ENCODE peak calls at places on chromosome 6, in seven cellular contexts. Y, F, J, U, C, A and D are unnamed samples.

GRCh38 chr6:132259070-132259469 is 142.2 kb downstream of the MOXD1 start:
- DNase-seq in A (no peak), F (no peak), C (peak), J (no peak), Y (no peak), U (no peak), D (peak)

GRCh38 chr6:84773431-84774173 is 9.2 kb upstream of the TBX18 start:
- DNase-seq in U (no peak), C (peak), Y (no peak), F (peak), J (no peak), A (peak), D (no peak)

GRCh38 chr6:119428647-119429046 is 79.1 kb upstream of the MAN1A1 start:
- DNase-seq in J (no peak), F (no peak), Y (no peak), A (no peak), U (no peak), C (no peak), D (no peak)

GRCh38 chr6:77462359-77463307 is 658 bp downstream of the HTR1B start:
- DNase-seq in A (no peak), J (no peak), F (peak), U (no peak), Y (no peak), C (peak), D (no peak)

GRCh38 chr6:2914318-2914660 is 11.2 kb upstream of the SERPINB9 start:
- DNase-seq in C (no peak), Y (peak), F (no peak), J (no peak), U (no peak), A (no peak), D (no peak)

GRCh38 chr6:166346995-166347394 is 4.7 kb upstream of the SFT2D1 start:
- DNase-seq in F (no peak), J (no peak), Y (no peak), C (no peak), U (no peak), A (no peak), D (no peak)

GRCh38 chr6:91633374-91634184 is 1046.7 kb upstream of the MAP3K7 start:
- DNase-seq in A (peak), J (no peak), C (no peak), Y (no peak), F (no peak), U (no peak), D (no peak)

GRCh38 chr6:37585523-37585905 is 85.8 kb upstream of the CCDC167 start:
- DNase-seq in Y (no peak), C (no peak), J (no peak), A (no peak), F (no peak), U (no peak), D (no peak)

GRCh38 chr6:3825331-3825831 is 23.8 kb upstream of the FAM50B start:
- DNase-seq in F (peak), C (peak), Y (no peak), J (no peak), U (no peak), A (no peak), D (peak)

GRCh38 chr6:126661646-126662045 is 321.7 kb downstream of the CENPW start:
- DNase-seq in A (no peak), C (peak), U (no peak), J (no peak), Y (no peak), F (no peak), D (peak)

GRCh38 chr6:33192671-33193602 is 670 bp upstream of the COL11A2 start:
- DNase-seq in C (no peak), F (peak), Y (peak), U (no peak), J (no peak), A (peak), D (no peak)

GRCh38 chr6:170080169-170080827 is 210.6 kb downstream of the DLL1 start:
- DNase-seq in J (no peak), Y (peak), A (no peak), C (no peak), F (no peak), U (no peak), D (no peak)

GRCh38 chr6:166757226-166758135 is 130.4 kb upstream of the RPS6KA2 start:
- DNase-seq in F (no peak), U (no peak), Y (no peak), A (no peak), C (peak), J (no peak), D (no peak)

GRCh38 chr6:49639177-49639817 is 2.7 kb upstream of the RHAG start:
- DNase-seq in A (no peak), U (no peak), F (no peak), Y (no peak), C (no peak), J (no peak), D (peak)

GRCh38 chr6:157020398-157021266 is 243.5 kb downstream of the ARID1B start:
- DNase-seq in Y (peak), C (peak), J (no peak), F (no peak), U (no peak), A (peak), D (peak)

GRCh38 chr6:157017861-157018260 is 240.7 kb downstream of the ARID1B start:
- DNase-seq in Y (no peak), J (no peak), C (no peak), F (no peak), A (no peak), U (no peak), D (peak)

GRCh38 chr6:157017022-157017421 is 239.8 kb downstream of the ARID1B start:
- DNase-seq in J (no peak), U (no peak), Y (no peak), A (no peak), F (no peak), C (no peak), D (no peak)

GRCh38 chr6:157019733-157020132 is 242.6 kb downstream of the ARID1B start:
- DNase-seq in J (no peak), A (peak), Y (no peak), U (no peak), C (peak), F (no peak), D (no peak)

GRCh38 chr6:157019115-157019628 is 242.0 kb downstream of the ARID1B start:
- DNase-seq in C (peak), F (no peak), Y (no peak), J (no peak), U (no peak), A (peak), D (no peak)
- TF ChIP-seq CTCF in C (no peak), F (peak), Y (no peak), J (no peak), U (no peak), A (no peak), D (no peak)

GRCh38 chr6:305371-306206 is 13.3 kb downstream of the DUSP22 start:
- DNase-seq in U (no peak), C (no peak), J (peak), F (no peak), A (peak), Y (no peak), D (no peak)

GRCh38 chr6:302760-303159 is 10.5 kb downstream of the DUSP22 start:
- DNase-seq in A (no peak), F (no peak), Y (no peak), C (no peak), J (no peak), U (no peak), D (no peak)

GRCh38 chr6:304833-305370 is 12.6 kb downstream of the DUSP22 start:
- DNase-seq in J (no peak), C (no peak), A (no peak), Y (no peak), U (no peak), F (no peak), D (no peak)

GRCh38 chr6:303263-303662 is 11.0 kb downstream of the DUSP22 start:
- DNase-seq in Y (no peak), J (no peak), A (no peak), C (no peak), U (no peak), F (no peak), D (no peak)

DNA sequence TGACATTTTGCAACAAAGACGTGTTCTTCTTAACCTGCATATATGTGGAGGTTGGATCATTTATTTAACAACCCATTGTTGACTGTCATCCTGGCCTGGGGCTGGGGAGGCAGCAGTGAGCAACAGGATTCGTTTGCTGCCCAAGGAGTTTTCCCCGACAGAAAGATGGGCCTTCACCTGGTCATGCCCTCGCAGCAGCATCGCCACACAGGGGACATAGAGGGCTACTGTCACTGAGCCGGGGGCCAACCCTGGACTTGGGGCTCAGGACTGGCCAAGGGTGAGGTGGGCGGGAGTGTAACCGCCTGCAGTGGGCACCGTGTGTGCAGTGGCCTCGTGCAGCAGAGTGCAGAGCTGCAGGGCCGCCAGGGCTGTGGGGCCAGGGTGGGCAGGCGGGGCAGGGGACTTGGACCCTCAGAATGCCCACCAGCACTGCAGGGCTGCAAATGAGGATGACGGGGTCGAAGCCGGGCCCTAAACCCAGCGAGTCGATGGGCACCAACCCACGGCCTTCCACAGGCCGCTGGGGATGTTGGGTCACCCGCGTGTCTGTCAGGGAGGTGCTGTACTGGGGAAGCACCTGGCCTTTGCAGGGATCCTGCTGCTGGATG is 11.8 kb downstream of the DUSP22 start:
- DNase-seq in U (no peak), A (no peak), J (no peak), F (no peak), Y (no peak), C (no peak), D (no peak)
- TF ChIP-seq CTCF in U (no peak), A (peak), J (peak), F (no peak), Y (no peak), C (peak), D (peak)

GRCh38 chr6:79586548-79586947 is 44.6 kb upstream of the SH3BGRL2 start:
- DNase-seq in U (peak), F (no peak), A (no peak), C (peak), J (no peak), Y (no peak), D (peak)
- TF ChIP-seq CTCF in U (peak), F (peak), A (no peak), C (peak), J (no peak), Y (peak), D (peak)

GRCh38 chr6:53070808-53071207 is 5.6 kb downstream of the FBXO9 start:
- DNase-seq in Y (no peak), U (no peak), J (no peak), F (no peak), A (peak), C (peak), D (no peak)
- TF ChIP-seq CTCF in Y (no peak), U (no peak), J (peak), F (no peak), A (no peak), C (peak), D (no peak)

DNA sequence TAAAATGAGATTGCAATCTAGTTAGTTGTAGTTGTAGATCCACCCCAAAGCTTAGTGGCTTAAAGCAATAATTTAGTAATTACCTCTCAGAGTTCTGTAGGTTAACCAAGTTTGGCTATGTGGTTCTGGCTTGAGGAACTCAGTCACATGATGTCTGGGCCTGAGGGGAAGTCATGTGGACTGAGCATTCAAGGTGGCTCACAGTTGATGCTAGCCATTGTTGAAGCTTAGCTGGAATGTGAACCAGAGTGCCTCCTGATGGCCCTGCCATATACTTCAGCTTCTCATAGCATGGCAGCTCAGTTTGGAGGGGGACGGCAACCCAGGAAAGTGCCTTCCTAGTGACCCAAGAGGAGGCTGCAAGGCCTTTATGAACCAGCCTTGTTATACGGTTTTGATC is 263.2 kb upstream of the RNF217 start:
- DNase-seq in F (no peak), U (no peak), C (no peak), J (no peak), A (no peak), Y (no peak), D (no peak)
- TF ChIP-seq CTCF in F (no peak), U (no peak), C (no peak), J (no peak), A (no peak), Y (no peak), D (no peak)

DNA sequence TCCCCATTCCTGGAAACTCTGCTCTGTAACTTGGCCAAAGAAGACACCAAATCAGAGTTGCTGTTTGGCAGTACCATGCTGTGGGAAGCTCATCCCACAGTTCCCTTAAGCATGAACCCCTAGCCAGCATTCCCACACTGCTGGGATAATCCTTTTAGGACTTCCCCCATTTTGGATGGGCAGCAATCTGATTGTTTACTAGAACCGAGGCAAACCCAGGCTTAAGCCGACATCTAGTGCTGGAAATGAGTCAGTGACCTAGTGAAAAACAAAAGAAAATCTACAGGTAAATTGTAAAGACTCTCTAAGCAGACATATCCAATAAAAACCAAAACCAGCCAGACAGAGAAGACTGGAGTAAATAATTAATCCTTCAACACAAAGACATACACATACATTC is 5.2 kb downstream of the DNAH8 start:
- DNase-seq in A (no peak), C (peak), F (no peak), U (no peak), J (no peak), Y (no peak), D (peak)
- TF ChIP-seq CTCF in A (no peak), C (peak), F (peak), U (no peak), J (peak), Y (no peak), D (no peak)